ENCODE peak calls at places on chromosomes 2 and 18, in six cellular contexts. W is Calu3, N is GM12865, Y is dorsolateral prefrontal cortex, P is right cardiac atrium, X is H7. V is an unnamed sample.

GRCh38 chr2:173090973-173091660 is 15.5 kb downstream of the MAP3K20 start:
- DNase-seq in W (no peak), N (no peak), Y (no peak), P (no peak), X (no peak), V (no peak)

GRCh38 chr2:237727363-237727762 is 71.2 kb upstream of the RBM44 start:
- DNase-seq in W (no peak), N (no peak), Y (no peak), P (no peak), X (no peak), V (no peak)

GRCh38 chr2:105337122-105338019 is at the start of gene C2orf49:
- DNase-seq in W (peak; percentile 85), N (peak; percentile 85), Y (peak; percentile 90), P (peak; percentile 89), X (peak; percentile 92), V (peak; percentile 80)

GRCh38 chr18:55706893-55707292 is 118.9 kb upstream of the TCF4 start:
- DNase-seq in W (no peak), N (no peak), Y (no peak), P (no peak), X (no peak), V (peak; percentile 83)

GRCh38 chr2:222671259-222672067 is at the start of gene MOGAT1:
- DNase-seq in W (peak; percentile 94), N (no peak), Y (peak; percentile 66), P (peak; percentile 47), X (peak; percentile 93), V (no peak)

GRCh38 chr18:57595347-57595746 is 8.8 kb upstream of the FECH start:
- DNase-seq in W (no peak), N (no peak), Y (no peak), P (no peak), X (no peak), V (no peak)

GRCh38 chr2:207133862-207134519 is 31.8 kb downstream of the KLF7 start:
- DNase-seq in W (no peak), N (no peak), Y (no peak), P (peak; percentile 83), X (no peak), V (peak; percentile 73)

GRCh38 chr18:23812566-23813440 is 123.5 kb downstream of the LAMA3 start:
- DNase-seq in W (no peak), N (peak; percentile 23), Y (no peak), P (no peak), X (no peak), V (no peak)

GRCh38 chr2:60806988-60807681 is 51.1 kb downstream of the PAPOLG start:
- DNase-seq in W (no peak), N (peak; percentile 84), Y (no peak), P (no peak), X (peak; percentile 37), V (peak; percentile 81)

GRCh38 chr2:21372654-21373053 is 248.9 kb downstream of the TDRD15 start:
- DNase-seq in W (no peak), N (peak; percentile 26), Y (no peak), P (no peak), X (peak; percentile 39), V (no peak)

GRCh38 chr2:67733517-67733916 is 329.3 kb downstream of the C1D start:
- DNase-seq in W (peak; percentile 58), N (peak; percentile 24), Y (no peak), P (peak; percentile 15), X (peak; percentile 63), V (peak; percentile 38)

GRCh38 chr2:109128466-109129355 is at the start of gene SH3RF3:
- DNase-seq in W (peak; percentile 31), N (peak; percentile 39), Y (peak; percentile 66), P (peak; percentile 65), X (peak; percentile 86), V (peak; percentile 36)

GRCh38 chr2:201696151-201696659 is 2.2 kb downstream of the MPP4 start:
- DNase-seq in W (no peak), N (no peak), Y (no peak), P (no peak), X (no peak), V (peak; percentile 82)

GRCh38 chr18:44568986-44569385 is 111.7 kb upstream of the SETBP1 start:
- DNase-seq in W (no peak), N (no peak), Y (no peak), P (no peak), X (no peak), V (no peak)

V was measured in brain microvascular endothelial cell.